ENCODE peak calls at places on chromosome 21, in six cellular contexts. Y is tibial artery, U is astrocyte of the cerebellum, I is A549, K is heart right ventricle, G is NB4. C is an unnamed sample.

GRCh38 chr21:41164981-41165650 is 2.8 kb upstream of the BACE2 start:
- DNase-seq in U (no peak), Y (peak), K (no peak), I (peak), G (no peak), C (peak)

GRCh38 chr21:30257773-30258172 is 25.0 kb downstream of the KRTAP24-1 start:
- DNase-seq in K (no peak), U (peak), I (no peak), Y (no peak), G (peak), C (no peak)

GRCh38 chr21:16029065-16029464 is 299.3 kb downstream of the USP25 start:
- DNase-seq in U (no peak), I (no peak), K (no peak), G (no peak), Y (no peak), C (no peak)

GRCh38 chr21:41766051-41766882 is 585 bp downstream of the RIPK4 start:
- DNase-seq in I (no peak), U (no peak), Y (no peak), G (no peak), K (no peak), C (no peak)

GRCh38 chr21:41098076-41098475 is 69.9 kb upstream of the BACE2 start:
- DNase-seq in I (no peak), Y (no peak), U (no peak), K (no peak), G (no peak), C (no peak)

GRCh38 chr21:45306832-45307571 is 19.3 kb upstream of the POFUT2 start:
- DNase-seq in U (peak), G (peak), Y (peak), K (peak), I (no peak), C (no peak)

GRCh38 chr21:45278156-45278911 is 9.4 kb downstream of the POFUT2 start:
- DNase-seq in U (no peak), G (no peak), Y (peak), I (no peak), K (no peak), C (no peak)

GRCh38 chr21:42644223-42645208 is 8.9 kb upstream of the PDE9A start:
- DNase-seq in U (no peak), K (no peak), I (no peak), G (no peak), Y (no peak), C (no peak)

GRCh38 chr21:15826147-15826780 is 96.5 kb downstream of the USP25 start:
- DNase-seq in K (no peak), Y (no peak), G (peak), I (peak), U (peak), C (no peak)

GRCh38 chr21:39083377-39084008 is 99.8 kb downstream of the PSMG1 start:
- DNase-seq in G (peak), I (no peak), Y (peak), K (no peak), U (no peak), C (no peak)

GRCh38 chr21:42227909-42228708 is 9.2 kb downstream of the ABCG1 start:
- DNase-seq in K (peak), U (no peak), I (peak), G (peak), Y (peak), C (peak)

GRCh38 chr21:15212214-15212613 is 147.4 kb upstream of the NRIP1 start:
- DNase-seq in I (no peak), K (no peak), U (no peak), Y (no peak), G (no peak), C (no peak)

GRCh38 chr21:41952568-41953248 is 1.1 kb downstream of the C2CD2 start:
- DNase-seq in G (no peak), I (no peak), K (no peak), Y (no peak), U (no peak), C (no peak)

GRCh38 chr21:42463861-42464515 is 32.0 kb downstream of the RSPH1 start:
- DNase-seq in G (peak), I (no peak), K (no peak), Y (no peak), U (no peak), C (no peak)

GRCh38 chr21:44875341-44875740 is 1.9 kb upstream of the PTTG1IP start:
- DNase-seq in G (peak), I (no peak), Y (no peak), K (no peak), U (no peak), C (no peak)

GRCh38 chr21:34524671-34525601 is 12.9 kb upstream of the KCNE1 start:
- DNase-seq in G (no peak), U (peak), K (no peak), I (no peak), Y (no peak), C (no peak)
- H3K4me3 ChIP-seq in G (no peak), U (peak), K (peak), I (peak), Y (peak), C (peak)

GRCh38 chr21:32359719-32360260 is 33.0 kb downstream of the URB1 start:
- DNase-seq in I (peak), Y (no peak), U (no peak), K (no peak), G (peak), C (no peak)
- TF ChIP-seq CTCF in I (no peak), Y (no peak), U (peak), K (no peak), G (peak), C (peak)

GRCh38 chr21:43726686-43727570 is 8.0 kb downstream of the PDXK start:
- DNase-seq in G (peak), I (no peak), K (peak), U (no peak), Y (no peak), C (no peak)
- H3K4me3 ChIP-seq in G (peak), I (peak), K (no peak), U (no peak), Y (no peak), C (no peak)

GRCh38 chr21:29095203-29095602 is 21.8 kb upstream of the CCT8 start:
- DNase-seq in G (no peak), Y (no peak), U (no peak), K (no peak), I (no peak), C (no peak)

GRCh38 chr21:29091032-29091431 is 17.6 kb upstream of the CCT8 start:
- DNase-seq in K (no peak), Y (no peak), I (peak), U (no peak), G (no peak), C (no peak)

GRCh38 chr21:29096619-29097018 is 23.2 kb upstream of the CCT8 start:
- DNase-seq in I (no peak), U (no peak), Y (no peak), G (no peak), K (no peak), C (no peak)

GRCh38 chr21:29098156-29098555 is 24.7 kb upstream of the CCT8 start:
- DNase-seq in K (no peak), Y (no peak), I (no peak), U (no peak), G (peak), C (no peak)

DNA sequence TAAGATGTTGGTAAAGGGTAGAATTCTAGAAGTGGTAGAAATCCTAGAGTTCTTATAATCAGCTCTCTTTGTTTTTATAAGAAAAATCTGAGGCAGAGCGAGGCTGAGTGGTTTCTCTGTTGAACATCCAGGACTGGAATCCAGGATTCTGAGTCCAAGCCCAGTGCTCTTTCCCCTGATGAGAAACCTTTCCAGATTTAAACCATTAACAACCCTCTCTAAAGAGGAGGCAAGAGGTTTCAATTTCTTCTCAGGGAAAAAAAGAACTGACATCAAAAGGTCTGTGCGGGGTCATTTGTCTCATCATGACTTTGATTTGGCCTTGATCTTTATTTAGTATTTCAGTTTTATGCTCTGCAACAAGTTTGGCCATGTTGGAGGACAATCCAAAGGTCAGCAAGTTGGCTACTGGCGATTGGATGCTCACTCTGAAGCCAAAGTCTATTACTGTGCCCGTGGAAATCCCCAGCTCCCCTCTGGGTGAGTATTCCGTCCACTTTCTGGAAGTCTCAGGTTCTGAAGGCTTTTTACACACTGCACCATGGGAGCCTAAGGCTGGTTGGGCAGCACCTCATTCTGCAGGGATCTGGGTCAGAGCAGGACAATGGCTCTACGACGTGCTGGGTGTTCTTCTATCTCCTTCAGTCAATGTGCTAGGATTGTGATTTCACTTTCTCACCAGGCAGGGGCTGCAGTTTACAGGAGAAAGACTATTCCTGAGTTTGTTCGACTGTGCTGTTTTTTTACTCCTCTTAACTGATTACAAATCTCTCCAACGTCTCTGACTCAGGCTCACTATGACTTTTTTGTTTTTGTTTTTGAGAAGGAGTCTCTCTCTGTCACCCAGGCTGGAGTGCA is 18.9 kb upstream of the CCT8 start:
- DNase-seq in K (no peak), I (no peak), U (no peak), G (no peak), Y (no peak), C (no peak)
- TF ChIP-seq CTCF in K (no peak), I (no peak), U (peak), G (no peak), Y (no peak), C (no peak)

GRCh38 chr21:46543306-46543705 is 61.6 kb downstream of the S100B start:
- DNase-seq in Y (no peak), U (no peak), K (no peak), G (no peak), I (no peak), C (no peak)
- H3K4me3 ChIP-seq in Y (no peak), U (no peak), K (no peak), G (no peak), I (no peak), C (no peak)

GRCh38 chr21:46399686-46400085 is 59.0 kb upstream of the DIP2A start:
- DNase-seq in Y (no peak), K (no peak), U (no peak), G (no peak), I (no peak), C (no peak)

GRCh38 chr21:46404306-46404705 is 54.4 kb upstream of the DIP2A start:
- DNase-seq in I (no peak), G (no peak), Y (no peak), K (no peak), U (no peak), C (no peak)

GRCh38 chr21:46401186-46401910 is 57.3 kb upstream of the DIP2A start:
- DNase-seq in I (no peak), U (no peak), K (no peak), G (no peak), Y (no peak), C (no peak)

GRCh38 chr21:46399129-46399528 is 59.6 kb upstream of the DIP2A start:
- DNase-seq in G (no peak), K (no peak), I (no peak), Y (no peak), U (no peak), C (no peak)

DNA sequence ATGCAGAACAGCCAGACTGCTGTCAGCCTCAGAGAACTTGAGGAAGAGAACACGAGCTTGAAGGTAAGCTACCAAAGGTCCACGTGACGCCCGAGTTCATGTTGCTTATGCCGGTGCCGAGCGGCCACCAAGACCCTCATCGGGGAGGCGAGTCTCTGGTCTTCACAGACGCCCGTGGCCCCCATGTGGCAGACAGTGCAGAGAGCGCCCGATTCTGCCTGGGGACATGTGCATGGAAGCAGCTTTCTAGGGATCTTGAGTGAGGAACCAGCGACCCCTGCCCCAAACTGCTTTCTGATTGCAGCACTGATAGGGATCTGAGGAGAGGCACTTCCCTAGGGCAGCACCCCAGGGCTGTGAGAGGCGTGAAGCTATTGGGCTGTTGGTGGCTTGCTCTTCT is 56.3 kb upstream of the DIP2A start:
- DNase-seq in I (no peak), K (no peak), U (no peak), Y (no peak), G (no peak), C (no peak)
- TF ChIP-seq CTCF in I (no peak), K (no peak), U (peak), Y (no peak), G (no peak), C (no peak)

GRCh38 chr21:37915516-37915915 is 741 bp downstream of the KCNJ6 start:
- DNase-seq in K (no peak), U (no peak), G (no peak), I (no peak), Y (no peak), C (no peak)
- H3K4me3 ChIP-seq in K (peak), U (peak), G (no peak), I (peak), Y (peak), C (peak)

DNA sequence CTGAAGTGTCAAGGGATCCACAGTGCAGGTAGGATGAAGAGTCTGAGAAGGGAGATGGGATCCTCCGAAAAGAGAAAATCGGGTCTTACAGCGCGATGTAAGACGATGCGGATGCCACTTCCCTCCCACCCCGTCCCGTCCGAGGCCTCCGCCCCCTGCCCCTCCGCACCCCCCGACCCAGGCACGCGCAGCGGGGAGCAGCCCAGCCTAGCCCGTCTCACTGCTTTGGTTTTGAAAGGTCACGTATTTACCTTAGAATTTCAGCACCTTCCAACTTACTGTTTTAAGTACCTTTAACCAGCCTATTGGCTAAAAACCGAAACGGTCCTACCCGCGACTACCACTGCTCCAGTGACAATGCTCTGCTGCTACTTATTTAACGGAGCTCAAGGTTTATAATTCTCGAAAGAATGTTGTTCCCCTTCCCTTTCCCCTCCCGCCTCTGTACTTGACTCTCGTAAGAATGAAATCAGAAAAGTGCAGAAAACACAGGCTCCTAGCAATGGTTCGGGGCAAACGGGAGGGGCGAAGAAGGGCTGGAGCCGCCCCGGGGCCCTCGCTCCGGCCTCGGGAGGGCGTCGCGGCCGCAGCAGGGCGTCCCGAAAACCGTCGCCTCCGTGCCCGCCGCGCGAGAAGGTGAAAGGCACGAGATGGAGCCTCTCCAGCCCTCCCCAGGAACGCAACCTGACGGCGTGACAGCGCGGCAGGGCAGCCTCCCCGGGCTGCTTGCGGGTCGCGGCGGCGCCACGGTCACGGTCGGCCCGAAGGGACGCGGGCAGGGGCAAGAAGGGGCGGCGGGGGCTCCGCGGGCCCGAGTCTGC is 706 bp downstream of the TMEM50B start:
- DNase-seq in G (peak), I (no peak), U (no peak), Y (no peak), K (peak), C (no peak)
- TF ChIP-seq CTCF in G (no peak), I (no peak), U (no peak), Y (no peak), K (no peak), C (no peak)

GRCh38 chr21:25564349-25564948 is 42.8 kb downstream of the MRPL39 start:
- DNase-seq in G (no peak), K (no peak), Y (no peak), I (no peak), U (no peak), C (no peak)

GRCh38 chr21:25566645-25567044 is 40.6 kb downstream of the MRPL39 start:
- DNase-seq in Y (no peak), K (no peak), U (no peak), I (no peak), G (no peak), C (no peak)

GRCh38 chr21:25567472-25567871 is 39.8 kb downstream of the MRPL39 start:
- DNase-seq in G (no peak), Y (no peak), U (no peak), I (no peak), K (no peak), C (no peak)

GRCh38 chr21:25563399-25564116 is 43.7 kb downstream of the MRPL39 start:
- DNase-seq in I (no peak), G (peak), K (no peak), U (no peak), Y (no peak), C (no peak)

GRCh38 chr21:25565272-25566199 is 41.7 kb downstream of the MRPL39 start:
- DNase-seq in G (no peak), K (no peak), U (no peak), Y (no peak), I (no peak), C (no peak)
- H3K4me3 ChIP-seq in G (no peak), K (no peak), U (no peak), Y (no peak), I (no peak), C (no peak)